ENCODE peak calls at places on chromosome 5, in six cellular contexts. Y is NCI-H774, K is iPS-NIHi11, O is GM23248, N is coronary artery, G is RWPE1. I is an unnamed sample.

GRCh38 chr5:67897431-67897830 is 318.1 kb upstream of the PIK3R1 start:
- DNase-seq in K (no peak), Y (no peak), O (no peak), G (peak; percentile 57), N (no peak), I (no peak)

GRCh38 chr5:77012601-77013000 is 17.6 kb upstream of the AGGF1 start:
- DNase-seq in Y (no peak), G (peak; percentile 26), N (no peak), K (no peak), O (peak; percentile 8), I (no peak)

GRCh38 chr5:77952811-77953210 is 176.7 kb upstream of the TBCA start:
- DNase-seq in N (no peak), G (no peak), K (no peak), O (peak; percentile 63), Y (no peak), I (no peak)

GRCh38 chr5:57097526-57097925 is 76.3 kb upstream of the GPBP1 start:
- DNase-seq in O (no peak), Y (no peak), K (no peak), N (no peak), G (no peak), I (peak; percentile 60)

GRCh38 chr5:72166070-72166979 is 59.0 kb downstream of the MAP1B start:
- DNase-seq in Y (no peak), K (no peak), G (peak; percentile 70), N (no peak), O (peak; percentile 72), I (peak; percentile 87)

GRCh38 chr5:79617539-79617938 is 5.3 kb downstream of the TENT2 start:
- DNase-seq in K (no peak), O (no peak), N (no peak), G (no peak), Y (no peak), I (no peak)

GRCh38 chr5:78699565-78700143 is 51.1 kb upstream of the LHFPL2 start:
- DNase-seq in G (peak; percentile 95), K (no peak), Y (no peak), O (peak; percentile 98), N (no peak), I (no peak)

GRCh38 chr5:124996023-124996763 is 249.8 kb upstream of the ZNF608 start:
- DNase-seq in Y (no peak), G (no peak), K (no peak), O (no peak), N (no peak), I (no peak)

GRCh38 chr5:102654559-102655354 is 100.3 kb upstream of the PAM start:
- DNase-seq in Y (no peak), G (no peak), O (peak; percentile 58), N (no peak), K (no peak), I (no peak)

GRCh38 chr5:144794922-144795321 is 624.2 kb downstream of the KCTD16 start:
- DNase-seq in N (no peak), Y (no peak), O (peak; percentile 3), G (no peak), K (no peak), I (no peak)

GRCh38 chr5:178325311-178326053 is 92.9 kb upstream of the PHYKPL start:
- DNase-seq in G (no peak), O (no peak), K (no peak), Y (no peak), N (no peak), I (no peak)

GRCh38 chr5:8458038-8458383 is 589.1 kb downstream of the MTRR start:
- DNase-seq in Y (no peak), N (no peak), O (peak; percentile 75), K (peak; percentile 26), G (peak; percentile 9), I (no peak)

GRCh38 chr5:124519396-124519795 is 227.0 kb downstream of the ZNF608 start:
- DNase-seq in K (no peak), G (peak; percentile 20), O (peak; percentile 91), N (no peak), Y (no peak), I (no peak)